ENCODE peak calls at places on chromosome 7, in ten cellular contexts. One of them, this sample, is unnamed.

GRCh38 chr7:100515072-100515532 is 23.9 kb upstream of the AGFG2 start:
- DNase-seq in stimulated activated CD8-positive, alpha-beta memory T cell treated with anti-CD3 and anti-CD28 coated beads, Interleukin-7, amount 100 ng/mL, for 1 hour: no peak
- DNase-seq in NCI-H2081: no peak
- DNase-seq in globus pallidus: no peak
- DNase-seq in stimulated activated CD4-positive, alpha-beta T cell treated with anti-CD3 and anti-CD28 coated beads, Interleukin-1b, Interleukin-23, amount 100 ng/mL, for 48 hours: no peak
- DNase-seq in NCI-H1930: no peak
- DNase-seq in pancreas: no peak
- DNase-seq in right cardiac atrium: no peak
- DNase-seq in cardiac muscle cell: no peak
- DNase-seq in CD8-positive, alpha-beta memory T cell: no peak
- DNase-seq in this sample: peak; percentile 81

GRCh38 chr7:157497367-157497743 is 160.6 kb downstream of the DNAJB6 start:
- DNase-seq in pancreas: no peak
- DNase-seq in stimulated activated CD8-positive, alpha-beta memory T cell treated with anti-CD3 and anti-CD28 coated beads, Interleukin-7, amount 100 ng/mL, for 1 hour: no peak
- DNase-seq in cardiac muscle cell: no peak
- DNase-seq in CD8-positive, alpha-beta memory T cell: peak; percentile 23
- DNase-seq in globus pallidus: no peak
- DNase-seq in NCI-H2081: no peak
- DNase-seq in stimulated activated CD4-positive, alpha-beta T cell treated with anti-CD3 and anti-CD28 coated beads, Interleukin-1b, Interleukin-23, amount 100 ng/mL, for 48 hours: no peak
- DNase-seq in NCI-H1930: no peak
- DNase-seq in right cardiac atrium: no peak
- DNase-seq in this sample: no peak

GRCh38 chr7:610531-611280 is 91.1 kb upstream of the PDGFA start:
- DNase-seq in NCI-H2081: no peak
- DNase-seq in stimulated activated CD4-positive, alpha-beta T cell treated with anti-CD3 and anti-CD28 coated beads, Interleukin-1b, Interleukin-23, amount 100 ng/mL, for 48 hours: no peak
- DNase-seq in globus pallidus: no peak
- DNase-seq in NCI-H1930: no peak
- DNase-seq in stimulated activated CD8-positive, alpha-beta memory T cell treated with anti-CD3 and anti-CD28 coated beads, Interleukin-7, amount 100 ng/mL, for 1 hour: no peak
- DNase-seq in pancreas: no peak
- DNase-seq in cardiac muscle cell: peak; percentile 36
- DNase-seq in right cardiac atrium: peak; percentile 78
- DNase-seq in CD8-positive, alpha-beta memory T cell: peak; percentile 55
- DNase-seq in this sample: no peak

GRCh38 chr7:100568936-100569844 is 4.5 kb downstream of the SAP25 start:
- DNase-seq in NCI-H2081: peak; percentile 34
- DNase-seq in globus pallidus: peak; percentile 74
- DNase-seq in NCI-H1930: peak; percentile 53
- DNase-seq in pancreas: no peak
- DNase-seq in cardiac muscle cell: peak; percentile 72
- DNase-seq in stimulated activated CD8-positive, alpha-beta memory T cell treated with anti-CD3 and anti-CD28 coated beads, Interleukin-7, amount 100 ng/mL, for 1 hour: no peak
- DNase-seq in right cardiac atrium: peak; percentile 80
- DNase-seq in CD8-positive, alpha-beta memory T cell: peak; percentile 71
- DNase-seq in stimulated activated CD4-positive, alpha-beta T cell treated with anti-CD3 and anti-CD28 coated beads, Interleukin-1b, Interleukin-23, amount 100 ng/mL, for 48 hours: peak; percentile 47
- DNase-seq in this sample: peak; percentile 29

GRCh38 chr7:47291461-47292051 is 290.4 kb downstream of the TNS3 start:
- DNase-seq in stimulated activated CD4-positive, alpha-beta T cell treated with anti-CD3 and anti-CD28 coated beads, Interleukin-1b, Interleukin-23, amount 100 ng/mL, for 48 hours: peak; percentile 44
- DNase-seq in right cardiac atrium: no peak
- DNase-seq in pancreas: no peak
- DNase-seq in CD8-positive, alpha-beta memory T cell: no peak
- DNase-seq in cardiac muscle cell: no peak
- DNase-seq in globus pallidus: no peak
- DNase-seq in NCI-H1930: no peak
- DNase-seq in NCI-H2081: no peak
- DNase-seq in stimulated activated CD8-positive, alpha-beta memory T cell treated with anti-CD3 and anti-CD28 coated beads, Interleukin-7, amount 100 ng/mL, for 1 hour: no peak
- DNase-seq in this sample: peak; percentile 97

GRCh38 chr7:27992755-27993478 is 187.7 kb downstream of the JAZF1 start:
- DNase-seq in globus pallidus: peak; percentile 75
- DNase-seq in pancreas: no peak
- DNase-seq in stimulated activated CD4-positive, alpha-beta T cell treated with anti-CD3 and anti-CD28 coated beads, Interleukin-1b, Interleukin-23, amount 100 ng/mL, for 48 hours: no peak
- DNase-seq in NCI-H1930: no peak
- DNase-seq in stimulated activated CD8-positive, alpha-beta memory T cell treated with anti-CD3 and anti-CD28 coated beads, Interleukin-7, amount 100 ng/mL, for 1 hour: no peak
- DNase-seq in NCI-H2081: no peak
- DNase-seq in right cardiac atrium: no peak
- DNase-seq in cardiac muscle cell: no peak
- DNase-seq in CD8-positive, alpha-beta memory T cell: no peak
- DNase-seq in this sample: no peak

GRCh38 chr7:77649950-77650349 is 46.3 kb upstream of the RSBN1L start:
- DNase-seq in stimulated activated CD8-positive, alpha-beta memory T cell treated with anti-CD3 and anti-CD28 coated beads, Interleukin-7, amount 100 ng/mL, for 1 hour: no peak
- DNase-seq in cardiac muscle cell: peak; percentile 23
- DNase-seq in globus pallidus: no peak
- DNase-seq in right cardiac atrium: no peak
- DNase-seq in NCI-H2081: no peak
- DNase-seq in stimulated activated CD4-positive, alpha-beta T cell treated with anti-CD3 and anti-CD28 coated beads, Interleukin-1b, Interleukin-23, amount 100 ng/mL, for 48 hours: no peak
- DNase-seq in CD8-positive, alpha-beta memory T cell: no peak
- DNase-seq in pancreas: no peak
- DNase-seq in NCI-H1930: no peak
- DNase-seq in this sample: peak; percentile 84

GRCh38 chr7:75599244-75599771 is 107.2 kb downstream of the SPDYE5 start:
- DNase-seq in pancreas: no peak
- DNase-seq in CD8-positive, alpha-beta memory T cell: no peak
- DNase-seq in globus pallidus: peak; percentile 99
- DNase-seq in cardiac muscle cell: no peak
- DNase-seq in NCI-H1930: no peak
- DNase-seq in NCI-H2081: peak; percentile 93
- DNase-seq in stimulated activated CD4-positive, alpha-beta T cell treated with anti-CD3 and anti-CD28 coated beads, Interleukin-1b, Interleukin-23, amount 100 ng/mL, for 48 hours: no peak
- DNase-seq in stimulated activated CD8-positive, alpha-beta memory T cell treated with anti-CD3 and anti-CD28 coated beads, Interleukin-7, amount 100 ng/mL, for 1 hour: no peak
- DNase-seq in right cardiac atrium: no peak
- DNase-seq in this sample: no peak

GRCh38 chr7:47897831-47898230 is 50.4 kb downstream of the PKD1L1 start:
- DNase-seq in globus pallidus: no peak
- DNase-seq in stimulated activated CD8-positive, alpha-beta memory T cell treated with anti-CD3 and anti-CD28 coated beads, Interleukin-7, amount 100 ng/mL, for 1 hour: no peak
- DNase-seq in CD8-positive, alpha-beta memory T cell: no peak
- DNase-seq in stimulated activated CD4-positive, alpha-beta T cell treated with anti-CD3 and anti-CD28 coated beads, Interleukin-1b, Interleukin-23, amount 100 ng/mL, for 48 hours: no peak
- DNase-seq in right cardiac atrium: no peak
- DNase-seq in NCI-H1930: no peak
- DNase-seq in cardiac muscle cell: no peak
- DNase-seq in NCI-H2081: no peak
- DNase-seq in pancreas: no peak
- DNase-seq in this sample: no peak

GRCh38 chr7:30027065-30027456 is 559 bp upstream of the FKBP14 start:
- DNase-seq in cardiac muscle cell: no peak
- DNase-seq in NCI-H2081: no peak
- DNase-seq in stimulated activated CD4-positive, alpha-beta T cell treated with anti-CD3 and anti-CD28 coated beads, Interleukin-1b, Interleukin-23, amount 100 ng/mL, for 48 hours: peak; percentile 17
- DNase-seq in NCI-H1930: no peak
- DNase-seq in pancreas: no peak
- DNase-seq in stimulated activated CD8-positive, alpha-beta memory T cell treated with anti-CD3 and anti-CD28 coated beads, Interleukin-7, amount 100 ng/mL, for 1 hour: no peak
- DNase-seq in right cardiac atrium: no peak
- DNase-seq in globus pallidus: peak; percentile 74
- DNase-seq in CD8-positive, alpha-beta memory T cell: peak; percentile 62
- DNase-seq in this sample: peak; percentile 46

GRCh38 chr7:45174328-45174610 is 16.7 kb downstream of the RAMP3 start:
- DNase-seq in globus pallidus: no peak
- DNase-seq in CD8-positive, alpha-beta memory T cell: peak; percentile 3
- DNase-seq in pancreas: peak; percentile 25
- DNase-seq in stimulated activated CD8-positive, alpha-beta memory T cell treated with anti-CD3 and anti-CD28 coated beads, Interleukin-7, amount 100 ng/mL, for 1 hour: no peak
- DNase-seq in NCI-H1930: no peak
- DNase-seq in cardiac muscle cell: no peak
- DNase-seq in stimulated activated CD4-positive, alpha-beta T cell treated with anti-CD3 and anti-CD28 coated beads, Interleukin-1b, Interleukin-23, amount 100 ng/mL, for 48 hours: no peak
- DNase-seq in NCI-H2081: no peak
- DNase-seq in right cardiac atrium: no peak
- DNase-seq in this sample: no peak

GRCh38 chr7:149496642-149497391 is 792 bp downstream of the ZNF746 start:
- DNase-seq in CD8-positive, alpha-beta memory T cell: peak; percentile 75
- DNase-seq in pancreas: peak; percentile 72
- DNase-seq in stimulated activated CD4-positive, alpha-beta T cell treated with anti-CD3 and anti-CD28 coated beads, Interleukin-1b, Interleukin-23, amount 100 ng/mL, for 48 hours: peak; percentile 27
- DNase-seq in right cardiac atrium: peak; percentile 88
- DNase-seq in stimulated activated CD8-positive, alpha-beta memory T cell treated with anti-CD3 and anti-CD28 coated beads, Interleukin-7, amount 100 ng/mL, for 1 hour: peak; percentile 35
- DNase-seq in NCI-H2081: peak; percentile 23
- DNase-seq in cardiac muscle cell: peak; percentile 47
- DNase-seq in NCI-H1930: no peak
- DNase-seq in globus pallidus: peak; percentile 24
- DNase-seq in this sample: peak; percentile 17

GRCh38 chr7:95690367-95690947 is 81.9 kb upstream of the DYNC1I1 start:
- DNase-seq in cardiac muscle cell: peak; percentile 43
- DNase-seq in pancreas: no peak
- DNase-seq in NCI-H2081: peak; percentile 57
- DNase-seq in stimulated activated CD4-positive, alpha-beta T cell treated with anti-CD3 and anti-CD28 coated beads, Interleukin-1b, Interleukin-23, amount 100 ng/mL, for 48 hours: no peak
- DNase-seq in right cardiac atrium: no peak
- DNase-seq in NCI-H1930: peak; percentile 45
- DNase-seq in CD8-positive, alpha-beta memory T cell: no peak
- DNase-seq in globus pallidus: peak; percentile 69
- DNase-seq in stimulated activated CD8-positive, alpha-beta memory T cell treated with anti-CD3 and anti-CD28 coated beads, Interleukin-7, amount 100 ng/mL, for 1 hour: no peak
- DNase-seq in this sample: peak; percentile 36